ENCODE peak calls at places on chromosomes 4 and X, in six cellular contexts. One of them, this sample, is unnamed.

GRCh38 chr4:6258741-6259140 is 10.9 kb upstream of the WFS1 start:
- DNase-seq in NCI-H510A: no peak
- DNase-seq in naive thymus-derived CD4-positive, alpha-beta T cell: no peak
- DNase-seq in tibial artery: no peak
- DNase-seq in right lobe of liver: peak
- DNase-seq in endothelial cell: no peak
- DNase-seq in this sample: no peak

GRCh38 chrX:154412468-154412867 is 1.1 kb downstream of the TAFAZZIN start:
- DNase-seq in tibial artery: no peak
- DNase-seq in endothelial cell: peak
- DNase-seq in NCI-H510A: no peak
- DNase-seq in right lobe of liver: no peak
- DNase-seq in naive thymus-derived CD4-positive, alpha-beta T cell: peak
- DNase-seq in this sample: no peak

GRCh38 chr4:147786031-147786430 is 54.1 kb downstream of the ARHGAP10 start:
- DNase-seq in endothelial cell: no peak
- DNase-seq in NCI-H510A: no peak
- DNase-seq in right lobe of liver: no peak
- DNase-seq in tibial artery: no peak
- DNase-seq in naive thymus-derived CD4-positive, alpha-beta T cell: no peak
- DNase-seq in this sample: no peak

GRCh38 chrX:87975365-87975764 is 457.8 kb downstream of the KLHL4 start:
- DNase-seq in tibial artery: no peak
- DNase-seq in NCI-H510A: no peak
- DNase-seq in endothelial cell: no peak
- DNase-seq in right lobe of liver: no peak
- DNase-seq in naive thymus-derived CD4-positive, alpha-beta T cell: no peak
- DNase-seq in this sample: no peak

GRCh38 chr4:121777625-121778024 is 12.7 kb upstream of the SMIM43 start:
- DNase-seq in endothelial cell: no peak
- DNase-seq in right lobe of liver: no peak
- DNase-seq in NCI-H510A: peak
- DNase-seq in tibial artery: no peak
- DNase-seq in naive thymus-derived CD4-positive, alpha-beta T cell: no peak
- DNase-seq in this sample: no peak

GRCh38 chr4:52655505-52655904 is 3.6 kb downstream of the USP46 start:
- DNase-seq in tibial artery: no peak
- DNase-seq in NCI-H510A: no peak
- DNase-seq in right lobe of liver: no peak
- DNase-seq in naive thymus-derived CD4-positive, alpha-beta T cell: no peak
- DNase-seq in endothelial cell: no peak
- DNase-seq in this sample: no peak

GRCh38 chr4:8762356-8762755 is 109.3 kb downstream of the HMX1 start:
- DNase-seq in naive thymus-derived CD4-positive, alpha-beta T cell: no peak
- DNase-seq in endothelial cell: no peak
- DNase-seq in right lobe of liver: peak
- DNase-seq in tibial artery: peak
- DNase-seq in NCI-H510A: no peak
- DNase-seq in this sample: no peak

GRCh38 chr4:57550143-57550542 is 440.0 kb upstream of the IGFBP7 start:
- DNase-seq in right lobe of liver: no peak
- DNase-seq in tibial artery: no peak
- DNase-seq in NCI-H510A: peak
- DNase-seq in naive thymus-derived CD4-positive, alpha-beta T cell: no peak
- DNase-seq in endothelial cell: no peak
- DNase-seq in this sample: no peak

GRCh38 chr4:52799813-52800212 is 48.6 kb upstream of the ERVMER34-1 start:
- DNase-seq in endothelial cell: no peak
- DNase-seq in tibial artery: no peak
- DNase-seq in naive thymus-derived CD4-positive, alpha-beta T cell: no peak
- DNase-seq in NCI-H510A: no peak
- DNase-seq in right lobe of liver: no peak
- DNase-seq in this sample: no peak

GRCh38 chrX:93868289-93868985 is 194.4 kb downstream of the FAM133A start:
- DNase-seq in NCI-H510A: no peak
- DNase-seq in tibial artery: no peak
- DNase-seq in endothelial cell: no peak
- DNase-seq in naive thymus-derived CD4-positive, alpha-beta T cell: no peak
- DNase-seq in right lobe of liver: no peak
- DNase-seq in this sample: no peak

GRCh38 chrX:4944767-4945166 is 1231.3 kb upstream of the PRKX start:
- DNase-seq in NCI-H510A: no peak
- DNase-seq in right lobe of liver: no peak
- DNase-seq in tibial artery: no peak
- DNase-seq in endothelial cell: no peak
- DNase-seq in naive thymus-derived CD4-positive, alpha-beta T cell: no peak
- DNase-seq in this sample: no peak

GRCh38 chr4:14445882-14446281 is 556.4 kb upstream of the CPEB2 start:
- DNase-seq in right lobe of liver: no peak
- DNase-seq in endothelial cell: no peak
- DNase-seq in NCI-H510A: no peak
- DNase-seq in tibial artery: no peak
- DNase-seq in naive thymus-derived CD4-positive, alpha-beta T cell: no peak
- DNase-seq in this sample: no peak

GRCh38 chr4:107818301-107818910 is 6.3 kb upstream of the SGMS2 start:
- DNase-seq in right lobe of liver: no peak
- DNase-seq in tibial artery: no peak
- DNase-seq in naive thymus-derived CD4-positive, alpha-beta T cell: no peak
- DNase-seq in NCI-H510A: no peak
- DNase-seq in endothelial cell: no peak
- DNase-seq in this sample: no peak

GRCh38 chr4:129377131-129377845 is 281.3 kb downstream of the C4orf33 start:
- DNase-seq in endothelial cell: no peak
- DNase-seq in naive thymus-derived CD4-positive, alpha-beta T cell: no peak
- DNase-seq in NCI-H510A: no peak
- DNase-seq in tibial artery: no peak
- DNase-seq in right lobe of liver: no peak
- DNase-seq in this sample: no peak

GRCh38 chrX:129359269-129359668 is 164.0 kb downstream of the SMARCA1 start:
- DNase-seq in right lobe of liver: no peak
- DNase-seq in endothelial cell: no peak
- DNase-seq in naive thymus-derived CD4-positive, alpha-beta T cell: no peak
- DNase-seq in tibial artery: no peak
- DNase-seq in NCI-H510A: no peak
- DNase-seq in this sample: no peak

GRCh38 chrX:101395789-101396188 is 5.0 kb downstream of the RPL36A start:
- DNase-seq in right lobe of liver: no peak
- DNase-seq in endothelial cell: no peak
- DNase-seq in naive thymus-derived CD4-positive, alpha-beta T cell: no peak
- DNase-seq in tibial artery: no peak
- DNase-seq in NCI-H510A: no peak
- DNase-seq in this sample: no peak

GRCh38 chrX:56783450-56783831 is 54.4 kb downstream of the NBDY start:
- DNase-seq in endothelial cell: no peak
- DNase-seq in NCI-H510A: no peak
- DNase-seq in naive thymus-derived CD4-positive, alpha-beta T cell: peak
- DNase-seq in tibial artery: no peak
- DNase-seq in right lobe of liver: peak
- DNase-seq in this sample: no peak

GRCh38 chr4:108651068-108651794 is 832 bp downstream of the OSTC start:
- DNase-seq in NCI-H510A: peak
- DNase-seq in naive thymus-derived CD4-positive, alpha-beta T cell: no peak
- DNase-seq in right lobe of liver: no peak
- DNase-seq in tibial artery: no peak
- DNase-seq in endothelial cell: no peak
- DNase-seq in this sample: no peak

GRCh38 chrX:76253432-76253831 is 80.6 kb downstream of the PBDC1 start:
- DNase-seq in right lobe of liver: no peak
- DNase-seq in endothelial cell: peak
- DNase-seq in NCI-H510A: no peak
- DNase-seq in naive thymus-derived CD4-positive, alpha-beta T cell: peak
- DNase-seq in tibial artery: no peak
- DNase-seq in this sample: no peak

GRCh38 chr4:601612-602558 is 23.5 kb upstream of the PDE6B start:
- DNase-seq in right lobe of liver: no peak
- DNase-seq in naive thymus-derived CD4-positive, alpha-beta T cell: no peak
- DNase-seq in tibial artery: peak
- DNase-seq in NCI-H510A: no peak
- DNase-seq in endothelial cell: no peak
- DNase-seq in this sample: no peak

GRCh38 chr4:150986085-150986484 is 29.0 kb downstream of the LRBA start:
- DNase-seq in NCI-H510A: no peak
- DNase-seq in endothelial cell: no peak
- DNase-seq in naive thymus-derived CD4-positive, alpha-beta T cell: no peak
- DNase-seq in right lobe of liver: no peak
- DNase-seq in tibial artery: no peak
- DNase-seq in this sample: no peak

GRCh38 chr4:24969486-24969885 is 56.6 kb upstream of the CCDC149 start:
- DNase-seq in tibial artery: no peak
- DNase-seq in right lobe of liver: no peak
- DNase-seq in endothelial cell: no peak
- DNase-seq in NCI-H510A: no peak
- DNase-seq in naive thymus-derived CD4-positive, alpha-beta T cell: no peak
- DNase-seq in this sample: no peak

GRCh38 chr4:156321203-156321602 is 367.5 kb upstream of the CTSO start:
- DNase-seq in NCI-H510A: no peak
- DNase-seq in endothelial cell: no peak
- DNase-seq in naive thymus-derived CD4-positive, alpha-beta T cell: no peak
- DNase-seq in right lobe of liver: no peak
- DNase-seq in tibial artery: no peak
- DNase-seq in this sample: no peak

GRCh38 chrX:122582280-122582679 is 601.8 kb upstream of the GRIA3 start:
- DNase-seq in endothelial cell: no peak
- DNase-seq in right lobe of liver: no peak
- DNase-seq in NCI-H510A: no peak
- DNase-seq in tibial artery: no peak
- DNase-seq in naive thymus-derived CD4-positive, alpha-beta T cell: no peak
- DNase-seq in this sample: no peak

GRCh38 chr4:52588771-52589591 is 70.1 kb downstream of the USP46 start:
- DNase-seq in endothelial cell: no peak
- DNase-seq in naive thymus-derived CD4-positive, alpha-beta T cell: no peak
- DNase-seq in right lobe of liver: no peak
- DNase-seq in NCI-H510A: no peak
- DNase-seq in tibial artery: no peak
- DNase-seq in this sample: no peak

GRCh38 chr4:186942745-186943606 is 219.3 kb upstream of the FAT1 start:
- DNase-seq in right lobe of liver: no peak
- DNase-seq in tibial artery: no peak
- DNase-seq in naive thymus-derived CD4-positive, alpha-beta T cell: no peak
- DNase-seq in NCI-H510A: no peak
- DNase-seq in endothelial cell: no peak
- DNase-seq in this sample: no peak

GRCh38 chr4:3085948-3086670 is 11.6 kb downstream of the HTT start:
- DNase-seq in right lobe of liver: no peak
- DNase-seq in endothelial cell: no peak
- DNase-seq in tibial artery: no peak
- DNase-seq in NCI-H510A: no peak
- DNase-seq in naive thymus-derived CD4-positive, alpha-beta T cell: no peak
- DNase-seq in this sample: no peak

GRCh38 chr4:48462363-48462762 is 20.8 kb upstream of the SLC10A4 start:
- DNase-seq in endothelial cell: no peak
- DNase-seq in right lobe of liver: no peak
- DNase-seq in NCI-H510A: no peak
- DNase-seq in naive thymus-derived CD4-positive, alpha-beta T cell: no peak
- DNase-seq in tibial artery: no peak
- DNase-seq in this sample: no peak

GRCh38 chrX:79080131-79080530 is 64.4 kb upstream of the GPR174 start:
- DNase-seq in endothelial cell: no peak
- DNase-seq in naive thymus-derived CD4-positive, alpha-beta T cell: no peak
- DNase-seq in tibial artery: no peak
- DNase-seq in right lobe of liver: no peak
- DNase-seq in NCI-H510A: no peak
- DNase-seq in this sample: no peak

GRCh38 chr4:1474126-1475090 is 68.2 kb upstream of the NKX1-1 start:
- DNase-seq in right lobe of liver: no peak
- DNase-seq in NCI-H510A: no peak
- DNase-seq in tibial artery: peak
- DNase-seq in naive thymus-derived CD4-positive, alpha-beta T cell: no peak
- DNase-seq in endothelial cell: no peak
- DNase-seq in this sample: peak

GRCh38 chr4:150308824-150309472 is 230.7 kb downstream of the DCLK2 start:
- DNase-seq in endothelial cell: no peak
- DNase-seq in naive thymus-derived CD4-positive, alpha-beta T cell: no peak
- DNase-seq in right lobe of liver: no peak
- DNase-seq in NCI-H510A: no peak
- DNase-seq in tibial artery: no peak
- DNase-seq in this sample: no peak

GRCh38 chr4:22435652-22436051 is 80.2 kb downstream of the ADGRA3 start:
- DNase-seq in right lobe of liver: no peak
- DNase-seq in NCI-H510A: no peak
- DNase-seq in endothelial cell: no peak
- DNase-seq in naive thymus-derived CD4-positive, alpha-beta T cell: no peak
- DNase-seq in tibial artery: no peak
- DNase-seq in this sample: no peak

GRCh38 chrX:77668391-77669237 is 117.4 kb downstream of the ATRX start:
- DNase-seq in right lobe of liver: no peak
- DNase-seq in NCI-H510A: no peak
- DNase-seq in tibial artery: no peak
- DNase-seq in endothelial cell: no peak
- DNase-seq in naive thymus-derived CD4-positive, alpha-beta T cell: no peak
- DNase-seq in this sample: no peak

GRCh38 chr4:123444298-123444731 is 47.7 kb downstream of the SPRY1 start:
- DNase-seq in endothelial cell: peak
- DNase-seq in NCI-H510A: no peak
- DNase-seq in right lobe of liver: no peak
- DNase-seq in naive thymus-derived CD4-positive, alpha-beta T cell: peak
- DNase-seq in tibial artery: no peak
- DNase-seq in this sample: peak

GRCh38 chr4:88119951-88120350 is 38.5 kb downstream of the ABCG2 start:
- DNase-seq in NCI-H510A: no peak
- DNase-seq in endothelial cell: no peak
- DNase-seq in right lobe of liver: no peak
- DNase-seq in tibial artery: no peak
- DNase-seq in naive thymus-derived CD4-positive, alpha-beta T cell: no peak
- DNase-seq in this sample: no peak

GRCh38 chr4:127832585-127832984 is 48.1 kb upstream of the PLK4 start:
- DNase-seq in tibial artery: no peak
- DNase-seq in NCI-H510A: no peak
- DNase-seq in endothelial cell: no peak
- DNase-seq in naive thymus-derived CD4-positive, alpha-beta T cell: no peak
- DNase-seq in right lobe of liver: no peak
- DNase-seq in this sample: no peak

GRCh38 chr4:84126061-84126787 is 372.9 kb downstream of the NKX6-1 start:
- DNase-seq in naive thymus-derived CD4-positive, alpha-beta T cell: no peak
- DNase-seq in tibial artery: no peak
- DNase-seq in right lobe of liver: no peak
- DNase-seq in NCI-H510A: peak
- DNase-seq in endothelial cell: no peak
- DNase-seq in this sample: no peak

This sample was measured in left lobe of liver.